ENCODE peak calls at places on chromosomes 7 and 10, in nine cellular contexts. K is psoas muscle, O is hepatocyte, M is IMR-90, T is foreskin keratinocyte, U is pancreas, E is esophagus squamous epithelium, N is RWPE2, G is heart right ventricle. S is an unnamed sample. For H3K27me3, the result is how much of the 10 kb centered on the place peaks cover.

GRCh38 chr7:11128500-11128899 is 154.8 kb downstream of the PHF14 start:
- DNase-seq in K (no peak), E (no peak), N (no peak), O (no peak), G (no peak), T (no peak), U (no peak), M (no peak), S (no peak)

GRCh38 chr7:13742719-13743640 is 246.5 kb downstream of the ETV1 start:
- DNase-seq in T (peak), M (peak), G (peak), U (no peak), O (peak), E (no peak), N (no peak), K (no peak), S (no peak)

GRCh38 chr10:26441491-26442214 is 3.5 kb downstream of the APBB1IP start:
- DNase-seq in G (no peak), E (no peak), N (no peak), U (no peak), K (no peak), T (no peak), M (no peak), O (no peak), S (no peak)

GRCh38 chr10:58322072-58322834 is 12.6 kb upstream of the UBE2D1 start:
- DNase-seq in T (no peak), E (no peak), U (no peak), O (no peak), K (no peak), G (no peak), M (peak), N (no peak), S (no peak)

GRCh38 chr7:112726076-112726475 is 64.1 kb downstream of the TMEM168 start:
- DNase-seq in G (no peak), O (no peak), U (no peak), M (no peak), N (no peak), K (no peak), E (no peak), T (no peak), S (no peak)

GRCh38 chr7:25926009-25926408 is 226.0 kb upstream of the NFE2L3 start:
- DNase-seq in O (no peak), N (no peak), K (no peak), G (no peak), E (no peak), M (no peak), T (peak), U (no peak), S (no peak)

GRCh38 chr10:73262105-73262730 is 9.8 kb upstream of the MRPS16 start:
- DNase-seq in M (peak), G (no peak), N (peak), T (peak), O (no peak), K (no peak), U (no peak), E (no peak), S (no peak)

GRCh38 chr7:111356941-111357340 is 205.4 kb downstream of the IMMP2L start:
- DNase-seq in G (no peak), M (peak), T (peak), E (no peak), U (no peak), O (no peak), N (no peak), K (no peak), S (no peak)

GRCh38 chr7:27181176-27181520 is 3.9 kb downstream of the HOXA11 start:
- DNase-seq in N (no peak), K (no peak), M (no peak), G (no peak), O (no peak), T (no peak), U (no peak), E (no peak), S (no peak)

GRCh38 chr7:71776726-71777125 is 635.4 kb downstream of the CALN1 start:
- DNase-seq in T (no peak), M (no peak), K (no peak), O (no peak), U (no peak), E (no peak), N (no peak), G (no peak), S (no peak)

GRCh38 chr10:97827778-97828291 is 21.8 kb upstream of the GOLGA7B start:
- DNase-seq in K (no peak), N (no peak), O (no peak), G (no peak), M (no peak), T (peak), U (no peak), E (no peak), S (no peak)

GRCh38 chr10:64976150-64976549 is 1454.9 kb downstream of the REEP3 start:
- DNase-seq in E (no peak), N (no peak), K (no peak), O (no peak), T (no peak), U (no peak), G (no peak), M (no peak), S (no peak)

GRCh38 chr7:452791-453455 is 66.7 kb downstream of the PDGFA start:
- DNase-seq in T (no peak), U (no peak), G (no peak), M (no peak), N (no peak), E (no peak), K (no peak), O (no peak), S (no peak)

GRCh38 chr7:5681423-5681822 is 100.0 kb downstream of the RNF216 start:
- DNase-seq in N (no peak), O (no peak), G (no peak), E (no peak), U (no peak), M (no peak), T (no peak), K (no peak), S (no peak)

GRCh38 chr7:28160551-28160991 is 20.0 kb downstream of the JAZF1 start:
- DNase-seq in K (no peak), E (no peak), N (no peak), T (no peak), M (peak), G (no peak), U (no peak), O (no peak), S (no peak)

GRCh38 chr7:45101748-45102147 is 9.7 kb downstream of the TBRG4 start:
- DNase-seq in E (no peak), O (no peak), T (no peak), K (peak), N (no peak), G (no peak), U (no peak), M (no peak), S (no peak)

GRCh38 chr10:59536151-59536550 is 173.5 kb downstream of the SLC16A9 start:
- DNase-seq in E (no peak), G (peak), M (peak), K (no peak), T (peak), U (no peak), O (peak), N (no peak), S (no peak)

GRCh38 chr10:132489053-132489703 is 48.4 kb upstream of the INPP5A start:
- DNase-seq in O (no peak), G (no peak), U (no peak), T (no peak), M (peak), E (no peak), K (peak), N (peak), S (peak)

GRCh38 chr10:132492323-132493035 is 45.1 kb upstream of the INPP5A start:
- DNase-seq in K (peak), M (no peak), N (peak), G (no peak), E (no peak), T (no peak), U (no peak), O (no peak), S (no peak)

GRCh38 chr10:132488231-132488821 is 49.3 kb upstream of the INPP5A start:
- DNase-seq in K (peak), E (no peak), T (no peak), O (no peak), N (peak), U (no peak), G (no peak), M (no peak), S (no peak)

GRCh38 chr10:132487241-132488135 is 50.1 kb upstream of the INPP5A start:
- DNase-seq in T (no peak), U (no peak), K (peak), G (no peak), N (peak), M (no peak), E (no peak), O (no peak), S (no peak)

GRCh38 chr10:132489704-132490534 is 47.7 kb upstream of the INPP5A start:
- DNase-seq in N (peak), M (no peak), O (no peak), T (no peak), E (no peak), K (no peak), U (no peak), G (no peak), S (no peak)
- H3K27me3 ChIP-seq in N (under half), M (under half), O (under half), T (under half), E (under half), K (under half), U (under half), G (under half), S (under half)

DNA sequence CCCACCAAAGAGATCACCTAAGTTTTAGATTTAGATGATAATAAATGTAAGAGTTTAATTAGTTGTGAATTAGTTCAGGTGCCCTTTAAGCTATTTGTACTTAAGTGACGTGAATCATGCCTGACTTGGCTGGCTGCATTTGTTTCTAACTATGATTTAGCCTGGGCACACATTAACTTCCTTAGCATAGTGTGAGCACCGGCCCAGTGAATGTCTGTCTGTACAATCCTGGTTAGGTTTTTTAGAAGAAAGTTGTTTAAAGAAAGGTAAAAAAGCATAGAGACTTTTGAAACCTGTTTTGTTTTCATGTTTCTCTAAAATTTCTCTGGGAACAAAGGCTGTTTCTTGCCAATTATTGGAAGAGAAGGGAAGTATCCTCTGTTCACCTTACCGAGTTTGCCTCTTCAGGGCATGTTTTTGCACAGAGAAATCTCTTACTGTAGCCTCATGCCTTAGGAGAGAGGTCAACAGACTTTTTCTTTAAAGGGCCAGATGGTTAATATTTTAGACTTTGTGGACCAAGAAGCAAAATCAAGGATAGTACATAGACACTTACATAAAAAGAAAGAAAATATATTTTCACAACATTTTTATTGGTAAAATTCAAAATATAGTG is 42.9 kb upstream of the MET start:
- DNase-seq in M (peak), G (peak), U (no peak), O (peak), K (no peak), T (peak), N (no peak), E (no peak), S (peak)
- H3K27ac ChIP-seq in M (no peak), G (peak), U (peak), O (peak), K (peak), T (peak), N (peak), E (peak), S (peak)

GRCh38 chr10:49613160-49613881 is 516 bp upstream of the CHAT start:
- DNase-seq in K (peak), N (peak), E (no peak), T (no peak), M (no peak), O (no peak), G (no peak), U (peak), S (no peak)
- H3K27me3 ChIP-seq in K (under half), N (half or more), E (under half), T (half or more), M (half or more), O (half or more), G (half or more), U (under half), S (under half)

DNA sequence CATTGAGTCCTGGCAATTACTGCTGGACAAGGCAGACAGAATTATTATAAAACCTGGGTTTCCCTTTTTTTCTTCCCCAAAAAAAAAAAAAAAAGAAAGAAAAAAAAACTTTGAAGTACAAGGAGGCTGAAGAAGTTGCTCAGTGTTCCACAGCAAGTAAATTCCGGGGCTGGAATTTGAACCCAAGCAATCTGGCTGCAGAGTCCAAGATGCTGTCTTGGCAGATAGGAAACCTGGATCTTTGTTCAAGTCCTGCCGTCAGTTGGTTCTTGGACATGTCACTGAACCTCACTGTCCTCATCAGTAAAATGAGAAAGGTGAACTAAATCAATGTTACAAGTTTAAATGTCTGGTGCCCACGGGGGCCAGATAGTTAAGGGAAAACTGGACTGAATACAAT is 35.3 kb downstream of the ARID5B start:
- DNase-seq in N (no peak), E (no peak), O (no peak), M (no peak), G (no peak), U (no peak), K (no peak), T (no peak), S (no peak)
- H3K27ac ChIP-seq in N (peak), E (peak), O (peak), M (peak), G (no peak), U (no peak), K (no peak), T (no peak), S (peak)

GRCh38 chr10:110348351-110348750 is 43.6 kb upstream of the SMNDC1 start:
- DNase-seq in K (no peak), T (no peak), N (no peak), U (no peak), O (no peak), G (no peak), M (no peak), E (no peak), S (no peak)
- H3K27me3 ChIP-seq in K (under half), T (under half), N (under half), U (under half), O (under half), G (under half), M (under half), E (under half), S (under half)

GRCh38 chr7:47559306-47560220 is 22.3 kb downstream of the TNS3 start:
- DNase-seq in U (no peak), N (no peak), T (no peak), G (no peak), O (no peak), E (no peak), M (no peak), K (peak), S (no peak)
- H3K27ac ChIP-seq in U (no peak), N (peak), T (no peak), G (no peak), O (no peak), E (no peak), M (no peak), K (no peak), S (no peak)

DNA sequence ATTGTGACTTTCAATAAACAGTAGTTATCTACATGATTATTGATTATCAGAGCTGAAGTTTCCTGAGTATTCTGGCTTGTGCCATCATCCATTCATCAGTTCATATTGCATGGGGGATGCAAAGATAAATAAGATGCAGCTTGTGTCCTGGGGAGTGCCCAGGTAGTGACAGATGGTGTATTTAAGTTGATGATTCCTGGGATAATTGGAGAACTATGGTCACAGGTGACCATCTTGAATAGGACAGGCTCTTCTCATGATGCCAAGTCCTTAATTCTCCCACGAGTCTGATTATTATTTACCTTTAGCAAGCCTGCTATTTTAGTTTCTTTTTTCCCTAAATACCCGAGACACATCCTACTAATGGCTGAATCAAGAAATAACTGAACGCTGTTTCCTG is 64.9 kb downstream of the PLPP4 start:
- DNase-seq in K (no peak), U (no peak), M (no peak), O (no peak), E (no peak), T (no peak), N (no peak), G (no peak), S (no peak)
- H3K27me3 ChIP-seq in K (under half), U (under half), M (under half), O (under half), E (under half), T (under half), N (under half), G (under half), S (under half)

GRCh38 chr7:139651308-139651707 is 126.5 kb downstream of the HIPK2 start:
- DNase-seq in N (no peak), G (no peak), E (no peak), K (no peak), U (no peak), M (peak), T (peak), O (no peak), S (no peak)
- H3K27ac ChIP-seq in N (no peak), G (peak), E (no peak), K (peak), U (no peak), M (no peak), T (no peak), O (no peak), S (no peak)

GRCh38 chr7:155471728-155472127 is 13.8 kb downstream of the EN2 start:
- DNase-seq in T (no peak), K (no peak), O (no peak), G (no peak), M (no peak), U (no peak), N (no peak), E (no peak), S (no peak)
- H3K27me3 ChIP-seq in T (half or more), K (under half), O (half or more), G (half or more), M (half or more), U (under half), N (half or more), E (under half), S (under half)

S was measured in ascending aorta.